ENCODE peak calls at places on chromosomes 7 and 10, in nine cellular contexts. A, Y, I, T, R, B, W, D and C are unnamed samples.

GRCh38 chr7:131903315-131903714 is 346.9 kb upstream of the PODXL start:
- DNase-seq in I (no peak), T (no peak), R (no peak), D (no peak), W (no peak), Y (no peak), B (no peak), A (no peak), C (no peak)

GRCh38 chr7:140571537-140572122 is 69.0 kb downstream of the DENND2A start:
- DNase-seq in B (no peak), A (no peak), R (no peak), I (no peak), D (no peak), Y (no peak), T (no peak), W (no peak), C (no peak)

GRCh38 chr7:135189221-135189662 is 18.7 kb upstream of the CYREN start:
- DNase-seq in W (no peak), R (peak), D (no peak), I (no peak), Y (no peak), T (no peak), B (peak), A (no peak), C (no peak)

GRCh38 chr7:42285383-42285824 is 48.4 kb upstream of the GLI3 start:
- DNase-seq in A (no peak), I (no peak), R (no peak), W (no peak), T (no peak), D (no peak), Y (no peak), B (no peak), C (no peak)

GRCh38 chr7:152158801-152159587 is 133.5 kb downstream of the GALNT11 start:
- DNase-seq in R (no peak), T (no peak), W (no peak), D (no peak), A (no peak), Y (no peak), I (no peak), B (no peak), C (no peak)

GRCh38 chr7:159140170-159140910 is 4.3 kb downstream of the VIPR2 start:
- DNase-seq in Y (no peak), R (peak), A (no peak), D (no peak), B (no peak), T (no peak), W (no peak), I (no peak), C (no peak)

GRCh38 chr10:131077031-131077430 is 234.5 kb downstream of the TCERG1L start:
- DNase-seq in T (no peak), I (no peak), B (no peak), Y (no peak), A (no peak), R (no peak), W (no peak), D (no peak), C (no peak)

GRCh38 chr7:100827330-100828226 is at the start of gene EPHB4:
- DNase-seq in D (peak), R (peak), Y (peak), A (peak), B (peak), I (no peak), T (peak), W (peak), C (no peak)

GRCh38 chr7:96976106-96976505 is 29.2 kb upstream of the DLX6 start:
- DNase-seq in Y (no peak), T (no peak), B (no peak), R (no peak), I (no peak), A (no peak), W (no peak), D (no peak), C (no peak)

GRCh38 chr7:74061840-74062539 is 21.6 kb upstream of the LIMK1 start:
- DNase-seq in I (peak), R (peak), D (no peak), B (peak), W (peak), Y (peak), A (peak), T (peak), C (peak)

GRCh38 chr10:110528224-110528997 is 30.7 kb downstream of the DUSP5 start:
- DNase-seq in R (no peak), I (no peak), T (no peak), W (peak), A (no peak), B (no peak), Y (no peak), D (no peak), C (no peak)

GRCh38 chr10:44752451-44753441 is 158.4 kb upstream of the TMEM72 start:
- DNase-seq in I (no peak), T (no peak), D (no peak), Y (no peak), B (peak), R (no peak), A (no peak), W (peak), C (no peak)

GRCh38 chr10:35265435-35265834 is 70.9 kb upstream of the CCNY start:
- DNase-seq in D (no peak), R (no peak), B (no peak), T (no peak), I (no peak), Y (no peak), A (no peak), W (no peak), C (no peak)

GRCh38 chr7:83457022-83457892 is 191.7 kb downstream of the SEMA3E start:
- DNase-seq in B (no peak), R (no peak), I (no peak), W (peak), D (no peak), T (no peak), A (no peak), Y (no peak), C (no peak)

GRCh38 chr10:78864761-78865517 is 203.8 kb upstream of the ZMIZ1 start:
- DNase-seq in Y (no peak), B (no peak), I (no peak), D (no peak), R (no peak), T (no peak), A (no peak), W (no peak), C (no peak)

GRCh38 chr7:87173456-87173855 is 21.2 kb downstream of the DMTF1 start:
- DNase-seq in Y (no peak), A (no peak), I (no peak), R (no peak), B (no peak), W (no peak), T (peak), D (no peak), C (no peak)

GRCh38 chr10:112379635-112380296 is 5.8 kb downstream of the ACSL5 start:
- DNase-seq in I (no peak), A (no peak), B (no peak), D (no peak), Y (no peak), W (no peak), R (no peak), T (peak), C (no peak)

GRCh38 chr10:80075781-80076180 is 2.7 kb upstream of the TMEM254 start:
- DNase-seq in Y (no peak), I (no peak), W (no peak), D (no peak), R (no peak), A (no peak), B (no peak), T (no peak), C (no peak)

GRCh38 chr7:116525298-116525912 is 569 bp downstream of the CAV1 start:
- DNase-seq in D (peak), A (no peak), I (no peak), T (peak), Y (peak), R (peak), W (no peak), B (peak), C (no peak)

GRCh38 chr7:6709808-6710207 is 3.1 kb upstream of the ZNF12 start:
- DNase-seq in T (no peak), R (no peak), W (no peak), D (no peak), I (no peak), Y (no peak), A (no peak), B (no peak), C (no peak)

GRCh38 chr7:149823191-149823630 is 15.0 kb upstream of the ZNF862 start:
- DNase-seq in R (peak), T (no peak), W (no peak), Y (no peak), D (no peak), A (no peak), B (no peak), I (no peak), C (peak)

GRCh38 chr7:29557954-29558353 is 5.7 kb upstream of the PRR15 start:
- DNase-seq in R (no peak), Y (no peak), D (no peak), I (no peak), B (no peak), A (no peak), T (peak), W (no peak), C (peak)

GRCh38 chr10:62778125-62778524 is 26.4 kb upstream of the ADO start:
- DNase-seq in Y (no peak), T (no peak), I (no peak), D (no peak), A (no peak), R (no peak), W (no peak), B (no peak), C (no peak)

GRCh38 chr10:16854623-16855022 is 37.4 kb upstream of the RSU1 start:
- DNase-seq in R (no peak), Y (no peak), T (peak), D (no peak), B (no peak), A (no peak), I (no peak), W (no peak), C (no peak)

GRCh38 chr7:128742206-128742605 is 3.0 kb downstream of the CALU start:
- DNase-seq in T (no peak), Y (no peak), A (no peak), I (no peak), R (no peak), B (no peak), D (no peak), W (peak), C (no peak)

GRCh38 chr10:114541081-114541833 is 116.8 kb downstream of the ABLIM1 start:
- DNase-seq in B (no peak), T (peak), W (peak), Y (peak), R (no peak), A (no peak), D (no peak), I (peak), C (no peak)

GRCh38 chr10:43110318-43111071 is 27.8 kb upstream of the CSGALNACT2 start:
- DNase-seq in A (no peak), W (no peak), T (peak), R (no peak), B (no peak), D (no peak), Y (no peak), I (no peak), C (peak)

GRCh38 chr10:114767101-114767588 is 54.4 kb upstream of the FHIP2A start:
- DNase-seq in Y (no peak), T (no peak), W (peak), B (no peak), I (no peak), R (no peak), D (no peak), A (peak), C (no peak)

GRCh38 chr7:64574481-64575159 is 11.7 kb upstream of the ZNF680 start:
- DNase-seq in B (peak), T (no peak), I (peak), R (no peak), W (peak), Y (peak), A (no peak), D (peak), C (no peak)

GRCh38 chr10:49044293-49045217 is 70.8 kb downstream of the VSTM4 start:
- DNase-seq in B (no peak), W (no peak), T (no peak), I (no peak), D (no peak), Y (no peak), R (no peak), A (no peak), C (no peak)
- TF ChIP-seq CTCF in B (no peak), W (no peak), T (no peak), I (no peak), D (no peak), Y (no peak), R (no peak), A (no peak), C (peak)

GRCh38 chr10:24396396-24396795 is 187.5 kb downstream of the KIAA1217 start:
- DNase-seq in Y (no peak), D (no peak), B (no peak), T (no peak), I (no peak), W (no peak), A (no peak), R (no peak), C (no peak)
- TF ChIP-seq CTCF in Y (peak), D (no peak), B (no peak), T (no peak), I (no peak), W (peak), A (no peak), R (no peak), C (no peak)

DNA sequence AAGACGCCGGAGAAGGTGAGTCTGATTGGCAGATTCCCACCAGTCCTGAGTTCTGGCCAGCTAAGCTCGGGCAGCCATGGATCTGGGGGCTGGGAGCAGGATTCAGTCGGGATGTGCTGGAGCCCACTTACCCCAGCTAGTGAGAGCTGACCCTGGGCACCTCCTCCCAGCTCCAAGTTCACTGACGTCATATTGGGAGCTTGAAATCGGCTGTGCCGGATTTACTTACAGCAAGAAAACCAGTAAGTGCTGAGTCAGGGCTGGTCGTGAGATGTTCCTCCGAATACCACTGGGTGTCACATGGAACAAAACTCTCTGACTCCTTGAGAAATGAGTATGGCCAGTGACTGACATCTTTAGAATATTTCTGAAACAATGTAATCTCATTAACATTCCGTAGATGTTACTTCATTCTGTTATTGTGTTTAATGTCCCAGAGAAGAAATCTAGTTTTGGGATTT is 621.2 kb downstream of the SDK1 start:
- DNase-seq in A (peak), Y (peak), W (peak), R (no peak), B (peak), T (peak), I (peak), D (peak), C (no peak)
- TF ChIP-seq CTCF in A (peak), Y (peak), W (peak), R (no peak), B (peak), T (peak), I (peak), D (no peak), C (no peak)

GRCh38 chr7:52917982-52918578 is 117.4 kb upstream of the POM121L12 start:
- DNase-seq in D (peak), W (no peak), R (no peak), I (no peak), T (peak), Y (no peak), A (no peak), B (no peak), C (no peak)
- TF ChIP-seq CTCF in D (peak), W (peak), R (no peak), I (no peak), T (peak), Y (no peak), A (no peak), B (no peak), C (no peak)

DNA sequence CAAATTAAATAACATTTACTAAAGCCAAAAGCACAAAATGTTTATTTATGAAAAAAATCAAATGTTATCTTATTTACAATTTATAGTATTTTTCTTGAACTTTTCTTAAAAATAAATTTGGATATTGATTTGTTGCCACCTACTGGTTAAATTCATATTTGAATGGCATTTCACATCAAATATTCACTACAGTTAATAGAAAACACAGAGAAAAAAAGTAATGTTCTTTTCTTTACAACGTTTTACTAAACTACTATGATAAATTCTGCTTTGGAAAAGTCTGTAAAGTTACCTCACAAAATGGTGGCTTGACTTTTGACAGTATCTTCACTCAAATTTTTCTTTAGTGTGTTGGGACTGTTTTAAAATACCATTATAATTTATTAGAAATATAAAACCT is 52.7 kb downstream of the SRPK2 start:
- DNase-seq in T (no peak), B (no peak), Y (no peak), I (no peak), W (peak), R (no peak), A (no peak), D (no peak), C (no peak)
- TF ChIP-seq CTCF in T (peak), B (peak), Y (peak), I (peak), W (peak), R (peak), A (peak), D (peak), C (peak)

DNA sequence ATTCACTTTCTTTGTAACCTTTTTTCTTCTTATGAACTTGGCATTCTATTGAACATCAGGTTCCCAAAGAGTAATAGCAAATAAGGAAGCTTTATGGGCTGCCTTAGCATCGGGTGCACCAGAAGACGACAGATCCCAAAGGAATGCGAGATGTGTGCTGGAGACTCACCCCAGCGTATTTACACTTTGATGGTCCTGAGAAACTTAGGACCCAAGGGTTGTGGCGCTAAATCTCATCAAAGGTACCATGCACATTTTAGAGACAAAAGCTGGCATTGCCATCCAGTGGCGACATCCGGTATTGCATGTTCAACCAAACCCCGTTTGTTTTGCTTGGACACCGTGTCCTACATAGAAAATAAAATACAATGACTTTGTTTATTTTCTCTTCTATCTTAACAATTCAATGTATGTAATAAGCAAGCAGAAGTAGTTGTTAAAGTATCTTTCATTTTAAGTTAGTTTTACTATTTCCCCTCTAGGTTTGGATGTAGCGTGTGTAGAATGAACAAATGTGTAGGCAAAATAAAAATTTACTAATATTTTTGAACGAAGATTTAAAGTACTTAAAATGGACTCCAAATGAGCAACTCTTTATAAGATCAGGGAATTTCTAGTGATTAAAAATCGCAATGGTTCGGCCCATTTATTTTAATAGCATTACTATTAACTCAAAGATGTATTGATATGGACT is 1154.8 kb downstream of the GATA3 start:
- DNase-seq in A (peak), I (no peak), W (peak), B (peak), T (peak), Y (peak), R (peak), D (peak), C (no peak)
- TF ChIP-seq CTCF in A (peak), I (peak), W (peak), B (peak), T (peak), Y (peak), R (peak), D (peak), C (peak)

DNA sequence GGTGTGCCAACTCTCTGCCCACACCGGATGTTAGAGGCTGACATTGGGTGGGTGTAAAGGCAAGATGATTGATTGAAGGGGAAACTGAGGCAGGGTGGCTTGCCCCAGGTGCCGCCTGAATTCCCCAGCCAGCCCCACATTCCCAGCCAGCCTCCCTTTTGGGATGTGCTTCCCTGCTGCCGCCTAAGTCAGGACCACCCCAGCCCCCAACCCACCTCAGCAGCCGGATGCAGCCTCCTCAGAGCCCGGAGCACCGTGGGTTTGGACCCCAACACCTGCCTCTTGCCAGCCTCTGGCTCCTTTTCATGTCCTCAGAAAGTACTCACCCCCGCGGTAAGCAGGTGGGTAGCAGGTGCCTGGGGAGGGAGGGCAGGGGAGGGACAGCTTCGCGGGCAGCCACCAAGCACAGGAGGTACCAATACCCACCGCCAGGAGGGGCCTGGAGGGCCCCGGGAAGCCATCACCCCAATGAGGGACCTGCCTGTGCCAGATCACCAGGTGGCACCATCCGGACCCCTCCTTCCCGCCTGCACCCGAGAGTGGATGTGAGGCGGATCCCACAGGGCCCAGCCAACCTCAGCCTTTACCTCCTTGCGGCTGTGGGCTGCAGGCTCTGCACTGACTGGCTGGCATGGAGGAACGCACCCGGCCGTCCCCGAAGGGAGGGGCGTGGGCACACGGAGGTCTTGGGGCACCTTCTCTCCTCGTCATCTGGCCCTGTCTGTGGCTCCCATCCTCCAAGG is 60.5 kb downstream of the PWWP2B start:
- DNase-seq in T (no peak), I (no peak), W (no peak), D (no peak), A (peak), R (peak), Y (no peak), B (no peak), C (peak)
- TF ChIP-seq CTCF in T (no peak), I (no peak), W (no peak), D (no peak), A (peak), R (no peak), Y (no peak), B (no peak), C (no peak)

GRCh38 chr7:108204281-108204796 is 74.2 kb upstream of the LAMB4 start:
- DNase-seq in I (no peak), Y (no peak), W (no peak), R (no peak), D (no peak), T (no peak), B (no peak), A (no peak), C (no peak)
- TF ChIP-seq CTCF in I (no peak), Y (no peak), W (no peak), R (no peak), D (no peak), T (no peak), B (no peak), A (no peak), C (no peak)

DNA sequence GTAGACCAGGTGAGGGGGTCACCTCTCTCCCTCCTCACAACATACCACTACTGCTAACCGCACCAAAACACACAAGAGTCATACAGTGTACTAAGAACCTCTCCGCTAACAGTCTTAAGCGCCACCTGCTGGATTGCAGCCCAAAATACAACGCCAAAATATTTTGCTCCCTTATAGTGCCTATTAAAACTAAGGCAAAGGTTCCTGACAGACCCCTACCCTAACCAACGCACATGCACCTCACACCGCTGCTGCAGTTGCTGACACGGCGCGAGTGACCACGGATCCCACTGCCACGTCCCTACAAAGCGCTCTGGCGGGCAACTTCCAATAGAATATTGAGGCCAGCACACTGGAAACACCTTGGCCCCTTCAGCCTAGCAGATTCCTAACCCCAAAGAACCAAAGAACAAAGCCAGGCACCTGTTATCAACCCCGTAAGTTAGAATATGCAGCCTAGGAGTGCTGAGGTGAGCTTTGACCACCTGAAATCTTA is 563.6 kb upstream of the SEMA3D start:
- DNase-seq in Y (no peak), A (no peak), D (peak), W (peak), R (no peak), I (no peak), B (peak), T (peak), C (no peak)
- TF ChIP-seq CTCF in Y (peak), A (peak), D (peak), W (peak), R (no peak), I (no peak), B (peak), T (peak), C (peak)